ENCODE peak calls at places on chromosomes 16 and 17, in eight cellular contexts. C, Q, K, E, J, O, Y and N are unnamed samples.

GRCh38 chr16:72287646-72288045 is 115.7 kb upstream of the PMFBP1 start:
- DNase-seq in K (no peak), Y (no peak), J (no peak), E (no peak), O (no peak), Q (no peak), C (no peak), N (no peak)

GRCh38 chr17:45828171-45829133 is 16.2 kb upstream of the SPPL2C start:
- DNase-seq in K (no peak), E (no peak), O (no peak), Q (no peak), C (peak), Y (peak), J (no peak), N (no peak)

GRCh38 chr16:10941127-10941933 is 938 bp downstream of the DEXI start:
- DNase-seq in E (no peak), O (no peak), J (no peak), K (no peak), Y (no peak), C (no peak), Q (no peak), N (no peak)

GRCh38 chr17:53655591-53655990 is 167.1 kb upstream of the KIF2B start:
- DNase-seq in Y (no peak), Q (no peak), J (no peak), K (no peak), C (peak), E (no peak), O (no peak), N (no peak)

GRCh38 chr16:72787519-72788268 is 260.2 kb downstream of the ZFHX3 start:
- DNase-seq in J (peak), O (no peak), Q (no peak), E (peak), K (peak), C (peak), Y (peak), N (no peak)

GRCh38 chr16:79171504-79172240 is 428.9 kb downstream of the MAF start:
- DNase-seq in Y (no peak), K (no peak), Q (no peak), C (no peak), J (no peak), E (no peak), O (peak), N (no peak)

GRCh38 chr17:1727876-1728630 is 3.5 kb downstream of the WDR81 start:
- DNase-seq in E (no peak), Q (no peak), Y (no peak), C (no peak), O (no peak), J (no peak), K (no peak), N (no peak)

GRCh38 chr17:31595076-31595475 is 203.6 kb downstream of the RAB11FIP4 start:
- DNase-seq in K (no peak), O (no peak), Q (no peak), C (peak), Y (peak), J (no peak), E (no peak), N (no peak)

GRCh38 chr17:2054262-2054739 is 602 bp upstream of the HIC1 start:
- DNase-seq in J (no peak), K (no peak), Y (peak), Q (no peak), O (peak), C (no peak), E (no peak), N (peak)

GRCh38 chr16:69820926-69821541 is 58.9 kb downstream of the WWP2 start:
- DNase-seq in O (no peak), K (no peak), E (no peak), C (peak), Y (no peak), J (no peak), Q (no peak), N (no peak)

GRCh38 chr17:59365383-59365981 is 34.0 kb downstream of the YPEL2 start:
- DNase-seq in Q (peak), E (no peak), O (no peak), K (no peak), J (no peak), Y (no peak), C (no peak), N (no peak)

GRCh38 chr17:14297161-14297851 is 3.6 kb upstream of the HS3ST3B1 start:
- DNase-seq in Y (peak), J (peak), O (peak), Q (no peak), E (peak), K (no peak), C (peak), N (peak)

GRCh38 chr16:856101-856500 is 55.6 kb upstream of the GNG13 start:
- DNase-seq in Y (no peak), Q (no peak), E (no peak), O (no peak), K (no peak), J (no peak), C (no peak), N (no peak)

GRCh38 chr17:77503293-77503655 is 362.5 kb downstream of the SEC14L1 start:
- DNase-seq in C (no peak), Y (no peak), K (no peak), J (no peak), O (no peak), Q (no peak), E (no peak), N (no peak)

GRCh38 chr17:14545156-14545906 is 244.4 kb downstream of the HS3ST3B1 start:
- DNase-seq in C (no peak), K (no peak), E (no peak), Y (no peak), J (no peak), Q (no peak), O (no peak), N (peak)

GRCh38 chr17:5898406-5898805 is 171.8 kb upstream of the WSCD1 start:
- DNase-seq in Y (no peak), E (no peak), K (no peak), C (no peak), O (no peak), Q (no peak), J (no peak), N (no peak)

GRCh38 chr16:54503011-54503410 is 216.4 kb upstream of the IRX3 start:
- DNase-seq in E (no peak), O (no peak), C (peak), Q (no peak), Y (no peak), K (no peak), J (no peak), N (no peak)

GRCh38 chr16:1701216-1701878 is 4.6 kb upstream of the MAPK8IP3 start:
- DNase-seq in C (no peak), E (no peak), O (no peak), J (no peak), K (no peak), Q (no peak), Y (no peak), N (no peak)

GRCh38 chr17:49779730-49780220 is 8.7 kb upstream of the KAT7 start:
- DNase-seq in J (no peak), K (peak), Y (peak), Q (peak), O (peak), E (no peak), C (peak), N (peak)

GRCh38 chr17:74981979-74982662 is 5.3 kb upstream of the CDR2L start:
- DNase-seq in O (peak), C (peak), J (peak), K (no peak), Y (peak), Q (peak), E (peak), N (peak)

GRCh38 chr17:21167303-21167702 is 40.5 kb downstream of the DHRS7B start:
- DNase-seq in C (peak), Y (no peak), Q (no peak), K (no peak), J (no peak), O (no peak), E (no peak), N (no peak)

GRCh38 chr16:27258241-27258734 is 10.3 kb downstream of the NSMCE1 start:
- DNase-seq in C (no peak), Q (no peak), K (no peak), J (no peak), Y (no peak), O (no peak), E (no peak), N (no peak)

GRCh38 chr16:55942821-55943220 is 67.6 kb upstream of the CES5A start:
- DNase-seq in J (no peak), O (no peak), C (no peak), Y (no peak), K (no peak), Q (no peak), E (no peak), N (no peak)

GRCh38 chr17:1122681-1123396 is 56.9 kb downstream of the ABR start:
- DNase-seq in E (peak), Q (peak), J (peak), Y (peak), C (peak), K (peak), O (peak), N (peak)

GRCh38 chr16:57185446-57185944 is 344 bp downstream of the PSME3IP1 start:
- DNase-seq in J (peak), C (peak), E (no peak), K (no peak), Y (peak), Q (no peak), O (peak), N (peak)

GRCh38 chr17:68351395-68351794 is 60.1 kb downstream of the ARSG start:
- DNase-seq in K (no peak), O (no peak), C (peak), Q (no peak), E (no peak), J (no peak), Y (peak), N (no peak)

GRCh38 chr17:60333628-60334031 is 58.3 kb downstream of the USP32 start:
- DNase-seq in Y (no peak), O (no peak), C (no peak), K (no peak), J (no peak), E (no peak), Q (no peak), N (no peak)

GRCh38 chr16:83441523-83441922 is 366.3 kb upstream of the HSBP1 start:
- DNase-seq in Y (no peak), O (no peak), C (peak), Q (no peak), J (no peak), E (no peak), K (no peak), N (no peak)